ENCODE peak calls at places on chromosome 14, in seven cellular contexts. O is stomach, R is heart left ventricle, Q is right lobe of liver, N is lung, J is transverse colon, Z is H9. X is an unnamed sample.
A peak's percentile ranks its signal among the peaks of the same experiment; 100 is the strongest.

GRCh38 chr14:37595809-37596595 is 573 bp downstream of the TTC6 start:
- DNase-seq in O (peak; percentile 68), R (no peak), Q (peak; percentile 88), N (peak; percentile 86), J (peak; percentile 90), Z (peak; percentile 75), X (peak; percentile 94)

GRCh38 chr14:34220921-34221320 is 241.1 kb downstream of the SPTSSA start:
- DNase-seq in O (no peak), R (no peak), Q (no peak), N (no peak), J (no peak), Z (no peak), X (no peak)

GRCh38 chr14:33477752-33478151 is 473.1 kb downstream of the EGLN3 start:
- DNase-seq in O (no peak), R (no peak), Q (no peak), N (no peak), J (no peak), Z (no peak), X (no peak)

GRCh38 chr14:85131523-85131922 is 398.4 kb upstream of the FLRT2 start:
- DNase-seq in O (peak; percentile 57), R (no peak), Q (peak; percentile 40), N (no peak), J (no peak), Z (peak; percentile 66), X (no peak)

GRCh38 chr14:32908487-32909084 is 30.1 kb upstream of the NPAS3 start:
- DNase-seq in O (no peak), R (no peak), Q (no peak), N (no peak), J (no peak), Z (no peak), X (no peak)

GRCh38 chr14:99522457-99522891 is 41.3 kb downstream of the CCNK start:
- DNase-seq in O (no peak), R (no peak), Q (peak; percentile 25), N (no peak), J (no peak), Z (no peak), X (no peak)

GRCh38 chr14:77148510-77149231 is 7.1 kb upstream of the ZDHHC22 start:
- DNase-seq in O (no peak), R (no peak), Q (no peak), N (no peak), J (no peak), Z (peak; percentile 52), X (no peak)

GRCh38 chr14:85252011-85252410 is 277.9 kb upstream of the FLRT2 start:
- DNase-seq in O (no peak), R (no peak), Q (no peak), N (no peak), J (no peak), Z (no peak), X (no peak)

GRCh38 chr14:20631821-20632389 is 9.6 kb downstream of the OR6S1 start:
- DNase-seq in O (peak; percentile 69), R (peak; percentile 56), Q (peak; percentile 74), N (peak; percentile 51), J (peak; percentile 78), Z (peak; percentile 74), X (peak; percentile 88)

GRCh38 chr14:73295198-73295796 is 58.0 kb downstream of the PAPLN start:
- DNase-seq in O (no peak), R (no peak), Q (no peak), N (no peak), J (no peak), Z (no peak), X (no peak)

GRCh38 chr14:35215110-35215872 is 76.9 kb upstream of the PSMA6 start:
- DNase-seq in O (no peak), R (no peak), Q (no peak), N (no peak), J (no peak), Z (no peak), X (no peak)

GRCh38 chr14:91177073-91177796 is 63.4 kb downstream of the DGLUCY start:
- DNase-seq in O (peak; percentile 65), R (peak; percentile 32), Q (peak; percentile 42), N (peak; percentile 48), J (peak; percentile 62), Z (peak; percentile 48), X (peak; percentile 49)

GRCh38 chr14:21572604-21573003 is 7.3 kb downstream of the OR10G3 start:
- DNase-seq in O (no peak), R (no peak), Q (no peak), N (no peak), J (no peak), Z (no peak), X (no peak)

GRCh38 chr14:36068777-36069534 is 107.6 kb downstream of the PTCSC3 start:
- DNase-seq in O (no peak), R (no peak), Q (no peak), N (no peak), J (no peak), Z (no peak), X (no peak)

GRCh38 chr14:81625343-81625742 is 91.7 kb upstream of the SEL1L start:
- DNase-seq in O (no peak), R (no peak), Q (no peak), N (no peak), J (no peak), Z (no peak), X (no peak)

GRCh38 chr14:72186461-72187035 is 254.3 kb downstream of the RGS6 start:
- DNase-seq in O (no peak), R (peak; percentile 8), Q (no peak), N (no peak), J (no peak), Z (no peak), X (no peak)

GRCh38 chr14:68688872-68689371 is 103.9 kb downstream of the ZFP36L1 start:
- DNase-seq in O (no peak), R (no peak), Q (no peak), N (no peak), J (no peak), Z (no peak), X (no peak)
- H3K4me1 ChIP-seq in O (peaks cover 43% of the 10 kb centered on the region), R (peaks cover 9% of the 10 kb centered on the region), Q (peaks cover 2% of the 10 kb centered on the region), N (peaks cover 4% of the 10 kb centered on the region), J (no peaks in the 10 kb centered on the region), Z (no peaks in the 10 kb centered on the region), X (peaks cover 5% of the 10 kb centered on the region)

DNA sequence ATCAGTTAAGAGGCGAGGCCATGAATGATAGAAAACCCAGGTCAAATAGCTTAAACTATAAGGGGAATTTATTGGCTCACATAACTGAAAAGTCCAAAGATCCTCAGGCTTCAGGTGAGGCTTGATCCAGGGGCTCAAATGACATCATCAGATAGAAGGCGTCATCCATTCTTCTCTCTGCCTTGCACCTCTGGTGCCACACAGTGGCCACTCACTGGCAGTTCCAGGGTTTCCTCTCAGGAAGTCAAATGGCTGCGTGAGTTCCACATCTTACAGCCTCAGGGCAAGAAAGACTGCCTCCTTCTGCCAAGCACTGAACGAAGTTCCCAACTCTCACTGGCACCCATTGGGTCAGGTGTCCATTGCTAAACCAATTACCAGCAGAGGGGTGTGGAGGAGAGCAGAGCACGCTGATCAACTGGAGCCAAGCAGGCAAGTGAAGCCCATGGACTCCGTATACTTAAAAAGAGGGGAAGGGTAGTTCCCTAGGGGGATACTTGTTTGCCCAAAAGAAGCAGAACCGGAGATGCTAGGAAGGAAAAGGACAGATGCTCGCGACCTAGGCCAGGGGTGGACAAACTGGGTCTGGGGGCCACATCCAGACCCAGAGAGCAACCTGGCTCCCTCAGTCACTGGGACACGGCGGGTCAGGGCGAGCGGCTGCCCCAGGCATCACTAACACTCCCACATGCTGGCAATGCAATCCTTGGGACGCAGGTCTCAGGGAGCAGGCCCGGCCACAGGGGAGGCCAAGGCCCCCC is 69.3 kb downstream of the SERPINA3 start:
- DNase-seq in O (peak; percentile 32), R (no peak), Q (peak; percentile 40), N (no peak), J (peak; percentile 15), Z (peak; percentile 79), X (peak; percentile 24)
- H3K27ac ChIP-seq in O (no peak overlapping the region), R (no peak overlapping the region), Q (no peak overlapping the region), N (no peak overlapping the region), J (no peak overlapping the region), Z (no peak overlapping the region), X (no peak overlapping the region)

DNA sequence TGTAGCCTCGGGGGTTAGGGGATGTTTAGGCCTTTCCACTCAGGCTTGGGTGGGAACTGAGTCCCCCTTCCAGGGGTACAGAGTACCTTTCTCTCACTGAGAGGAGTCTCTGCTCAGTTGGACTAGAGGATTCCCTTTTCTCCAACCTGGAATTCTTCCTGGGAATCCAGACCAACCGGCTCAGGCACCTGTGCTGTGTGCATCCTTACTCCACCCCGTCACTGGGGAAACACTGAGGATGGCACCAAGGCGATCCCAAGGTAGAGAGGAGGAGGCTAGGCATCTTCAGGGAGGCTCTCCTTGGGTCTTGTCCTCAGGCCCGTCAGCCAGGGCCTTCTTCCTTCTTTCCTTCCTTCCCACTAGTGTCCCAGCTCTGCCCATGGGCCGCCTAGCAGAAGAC is 871 bp upstream of the TGM1 start:
- DNase-seq in O (no peak), R (no peak), Q (no peak), N (no peak), J (no peak), Z (no peak), X (no peak)
- TF ChIP-seq CTCF in O (no peak), R (no peak), Q (no peak), N (no peak), J (no peak), Z (no peak), X (no peak)

DNA sequence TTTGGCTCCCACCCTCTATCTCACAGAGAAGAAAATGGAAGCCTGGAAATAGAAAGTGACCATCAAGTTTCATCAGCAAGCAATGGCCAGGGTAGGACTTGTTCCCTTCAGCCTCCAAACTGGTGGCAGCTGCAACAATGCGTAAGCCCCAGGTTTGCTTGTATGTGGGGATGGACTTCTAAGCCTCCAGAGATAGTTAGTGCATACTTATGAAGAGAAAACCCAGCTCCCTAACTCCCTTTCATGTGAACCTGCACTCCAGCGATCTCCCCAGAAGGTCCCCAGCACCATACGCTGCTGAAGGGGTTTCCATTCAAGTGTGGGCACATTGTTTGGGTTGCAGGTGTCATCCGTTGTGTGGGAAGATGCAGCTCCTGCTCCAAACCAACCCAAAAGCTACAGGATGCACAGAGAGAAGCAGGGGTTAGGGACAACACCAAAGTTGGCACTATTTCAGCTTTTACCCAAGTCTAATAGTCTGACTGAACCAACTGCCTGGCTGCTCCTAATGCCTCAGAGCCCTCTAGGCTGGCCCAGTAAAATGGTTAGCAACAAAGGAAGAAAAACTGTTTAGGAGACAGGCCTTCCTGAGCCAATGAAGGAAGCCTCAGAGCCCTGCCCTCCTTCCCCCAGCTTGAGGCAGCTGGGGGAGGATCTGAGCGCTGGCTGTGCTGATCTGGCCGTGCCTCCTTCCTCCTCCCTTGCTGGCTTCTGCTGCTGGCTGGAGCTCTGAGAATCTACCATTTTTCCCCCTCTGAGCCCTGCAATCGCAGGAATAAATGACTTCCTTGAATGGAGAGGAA is 12.3 kb downstream of the ZFP36L1 start:
- DNase-seq in O (peak; percentile 66), R (peak; percentile 78), Q (peak; percentile 58), N (peak; percentile 57), J (peak; percentile 68), Z (no peak), X (peak; percentile 71)
- H3K4me1 ChIP-seq in O (peaks cover 79% of the 10 kb centered on the region), R (peaks cover 13% of the 10 kb centered on the region), Q (peaks cover 56% of the 10 kb centered on the region), N (peaks cover 3% of the 10 kb centered on the region), J (peaks cover 32% of the 10 kb centered on the region), Z (no peaks in the 10 kb centered on the region), X (peaks cover 24% of the 10 kb centered on the region)

DNA sequence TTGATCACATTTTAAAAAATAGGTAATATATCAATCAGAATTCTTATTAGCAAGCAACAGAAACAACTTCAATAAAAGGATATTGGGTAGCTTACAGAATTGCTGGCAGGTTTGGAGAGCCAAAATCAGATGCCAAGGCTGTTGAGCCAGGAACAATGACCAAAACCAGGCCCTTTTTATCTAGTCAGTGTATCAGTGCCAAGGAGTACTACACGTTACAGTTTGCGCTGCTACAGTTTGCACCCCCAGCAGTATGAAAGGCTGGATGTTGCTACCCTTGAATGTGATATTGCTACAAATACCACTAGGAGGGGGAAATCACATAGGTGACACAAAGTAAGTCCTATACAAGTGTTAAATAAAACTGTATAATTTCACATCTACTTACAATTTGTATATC is 19.3 kb downstream of the CGRRF1 start:
- DNase-seq in O (no peak), R (no peak), Q (no peak), N (no peak), J (no peak), Z (no peak), X (no peak)
- H3K27ac ChIP-seq in O (no peak overlapping the region), R (no peak overlapping the region), Q (no peak overlapping the region), N (no peak overlapping the region), J (no peak overlapping the region), Z (no peak overlapping the region), X (no peak overlapping the region)